ENCODE peak calls at places on chromosomes 16 and 17, in four cellular contexts. V is lung; H is CD8-positive, alpha-beta T cell; Z is upper lobe of right lung. A is an unnamed sample.

GRCh38 chr16:81995651-81996050 is 15.6 kb downstream of the SDR42E1 start:
- DNase-seq in Z (no peak), H (no peak), V (no peak), A (no peak)

GRCh38 chr16:75754126-75754525 is 27.8 kb upstream of the CPHXL start:
- DNase-seq in H (no peak), Z (no peak), V (no peak), A (no peak)

GRCh38 chr17:32460054-32460453 is 15.7 kb downstream of the PSMD11 start:
- DNase-seq in V (no peak), Z (no peak), H (no peak), A (no peak)

GRCh38 chr16:78288915-78289314 is 189.5 kb downstream of the WWOX start:
- DNase-seq in H (no peak), Z (no peak), V (no peak), A (no peak)

GRCh38 chr17:42305543-42306384 is 17.5 kb downstream of the STAT5A start:
- DNase-seq in V (no peak), H (no peak), Z (no peak), A (no peak)

GRCh38 chr16:19765860-19766553 is 47.9 kb downstream of the IQCK start:
- DNase-seq in H (no peak), Z (peak; percentile 80), V (peak; percentile 32), A (no peak)

GRCh38 chr17:27782791-27783206 is 17.5 kb downstream of the NOS2 start:
- DNase-seq in V (peak; percentile 38), Z (no peak), H (no peak), A (peak; percentile 42)

GRCh38 chr16:50683689-50684374 is 2.7 kb upstream of the SNX20 start:
- DNase-seq in H (peak; percentile 17), Z (no peak), V (no peak), A (no peak)

GRCh38 chr16:73735018-73735417 is 561.6 kb upstream of the PSMD7 start:
- DNase-seq in V (no peak), H (no peak), Z (no peak), A (no peak)

GRCh38 chr17:5683241-5683640 is 98.9 kb upstream of the NLRP1 start:
- DNase-seq in Z (peak; percentile 26), V (no peak), H (no peak), A (no peak)

GRCh38 chr17:42698736-42699414 is 16.5 kb downstream of the CNTNAP1 start:
- DNase-seq in V (no peak), Z (peak; percentile 57), H (no peak), A (no peak)

DNA sequence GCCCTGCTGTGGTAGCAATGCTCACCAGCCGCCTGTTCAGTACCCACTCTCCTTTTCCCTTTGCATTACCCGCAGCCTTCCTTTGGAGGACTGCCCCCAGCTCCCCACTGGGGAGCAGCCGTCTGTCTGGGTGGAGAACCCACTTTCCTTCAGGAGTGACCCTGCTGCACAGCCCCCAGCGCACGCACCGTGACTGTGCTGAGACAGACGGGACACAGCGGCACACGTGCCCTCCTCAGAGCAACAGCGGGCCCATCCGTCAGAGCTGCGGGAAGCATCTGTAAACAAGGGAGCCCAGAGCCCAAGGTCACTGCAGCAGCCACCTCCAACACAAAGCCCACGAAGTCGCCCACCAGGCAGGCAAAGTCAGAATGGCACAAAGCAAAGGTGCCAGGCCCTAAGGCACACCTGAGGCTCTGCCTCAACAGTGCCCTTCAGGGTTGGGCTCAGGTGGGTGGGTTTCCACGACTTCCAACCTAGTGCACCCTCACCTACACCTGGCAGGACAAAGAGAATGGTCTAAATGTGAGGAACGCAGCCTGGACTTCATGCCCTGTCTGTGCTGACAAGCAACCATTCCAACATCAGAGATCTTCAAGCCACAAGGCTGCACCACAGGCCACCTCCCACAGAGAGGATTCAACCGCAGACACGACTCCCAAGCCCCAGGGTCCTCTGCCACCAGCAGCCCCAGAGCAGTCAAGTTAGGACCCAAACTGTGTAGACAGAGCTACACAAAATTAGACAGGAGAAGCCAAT is 9.9 kb downstream of the AXIN1 start:
- DNase-seq in V (no peak), Z (no peak), H (no peak), A (no peak)
- TF ChIP-seq CTCF in V (no peak), Z (no peak), H (no peak), A (no peak)

GRCh38 chr16:10368984-10369551 is 16.8 kb upstream of the ATF7IP2 start:
- DNase-seq in V (no peak), H (no peak), Z (no peak), A (no peak)
- TF ChIP-seq CTCF in V (no peak), H (no peak), Z (no peak), A (no peak)

GRCh38 chr17:72365857-72366415 is 245.1 kb downstream of the SOX9 start:
- DNase-seq in V (no peak), H (no peak), Z (no peak), A (no peak)
- TF ChIP-seq CTCF in V (no peak), H (no peak), Z (no peak), A (no peak)

GRCh38 chr17:66858182-66859083 is 23.5 kb downstream of the CACNG5 start:
- DNase-seq in Z (no peak), V (no peak), H (no peak), A (no peak)

GRCh38 chr17:66860204-66860603 is 25.3 kb downstream of the CACNG5 start:
- DNase-seq in V (no peak), Z (no peak), H (no peak), A (no peak)

GRCh38 chr17:66849851-66850580 is 15.1 kb downstream of the CACNG5 start:
- DNase-seq in V (no peak), Z (no peak), H (no peak), A (no peak)

GRCh38 chr17:66850692-66851091 is 15.8 kb downstream of the CACNG5 start:
- DNase-seq in H (no peak), V (no peak), Z (no peak), A (no peak)

GRCh38 chr17:66855204-66855603 is 20.3 kb downstream of the CACNG5 start:
- DNase-seq in Z (no peak), H (no peak), V (no peak), A (no peak)
- TF ChIP-seq CTCF in Z (peak; percentile 23), H (peak; percentile 40), V (no peak), A (peak; percentile 52)

GRCh38 chr17:80474231-80474932 is 2.0 kb downstream of the NPTX1 start:
- DNase-seq in V (no peak), Z (no peak), H (no peak), A (no peak)
- TF ChIP-seq CTCF in V (no peak), Z (no peak), H (no peak), A (no peak)

GRCh38 chr17:13502263-13502662 is 99.5 kb downstream of the HS3ST3A1 start:
- DNase-seq in V (no peak), Z (no peak), H (no peak), A (no peak)
- TF ChIP-seq CTCF in V (no peak), Z (no peak), H (no peak), A (no peak)

DNA sequence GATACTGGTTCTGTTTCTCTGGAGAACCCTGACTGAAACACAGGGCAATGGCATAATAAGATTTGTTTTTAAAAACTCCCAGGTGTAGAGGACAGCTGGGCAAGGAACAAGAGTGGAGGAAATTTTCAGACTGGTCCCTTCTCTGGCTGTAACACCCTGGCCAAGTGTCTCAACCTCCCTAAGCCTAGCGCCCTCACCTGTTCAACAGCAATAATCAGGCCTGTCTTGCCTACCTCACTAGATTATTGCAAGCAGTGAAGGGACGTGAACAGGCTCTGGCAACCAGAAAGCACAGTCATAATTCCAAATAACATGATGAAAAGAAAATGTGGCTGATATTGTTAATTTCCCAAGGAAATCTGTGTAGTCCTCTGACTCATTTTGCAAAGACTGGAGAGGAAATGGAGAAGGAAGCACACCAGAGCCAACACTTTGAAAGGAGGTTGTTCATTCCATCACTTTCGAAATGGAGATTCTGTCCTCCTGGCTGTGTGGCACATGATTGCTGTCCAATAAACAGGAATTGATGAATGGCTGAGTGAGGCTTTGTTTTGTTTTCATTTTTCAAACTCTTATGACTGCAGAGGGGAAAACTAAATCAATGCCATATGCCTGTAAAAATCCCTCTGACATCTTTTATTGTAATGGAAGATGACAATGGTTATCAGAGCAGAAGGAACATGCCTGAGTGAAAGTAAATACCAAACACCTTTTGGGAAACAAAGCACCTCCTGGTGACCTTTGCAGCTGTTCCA is 87.4 kb upstream of the HLF start:
- DNase-seq in V (no peak), H (no peak), Z (no peak), A (no peak)
- TF ChIP-seq CTCF in V (no peak), H (no peak), Z (no peak), A (no peak)

GRCh38 chr16:4160663-4161436 is 44.6 kb upstream of the ADCY9 start:
- DNase-seq in H (no peak), V (no peak), Z (no peak), A (no peak)
- TF ChIP-seq CTCF in H (no peak), V (no peak), Z (peak; percentile 8), A (no peak)

DNA sequence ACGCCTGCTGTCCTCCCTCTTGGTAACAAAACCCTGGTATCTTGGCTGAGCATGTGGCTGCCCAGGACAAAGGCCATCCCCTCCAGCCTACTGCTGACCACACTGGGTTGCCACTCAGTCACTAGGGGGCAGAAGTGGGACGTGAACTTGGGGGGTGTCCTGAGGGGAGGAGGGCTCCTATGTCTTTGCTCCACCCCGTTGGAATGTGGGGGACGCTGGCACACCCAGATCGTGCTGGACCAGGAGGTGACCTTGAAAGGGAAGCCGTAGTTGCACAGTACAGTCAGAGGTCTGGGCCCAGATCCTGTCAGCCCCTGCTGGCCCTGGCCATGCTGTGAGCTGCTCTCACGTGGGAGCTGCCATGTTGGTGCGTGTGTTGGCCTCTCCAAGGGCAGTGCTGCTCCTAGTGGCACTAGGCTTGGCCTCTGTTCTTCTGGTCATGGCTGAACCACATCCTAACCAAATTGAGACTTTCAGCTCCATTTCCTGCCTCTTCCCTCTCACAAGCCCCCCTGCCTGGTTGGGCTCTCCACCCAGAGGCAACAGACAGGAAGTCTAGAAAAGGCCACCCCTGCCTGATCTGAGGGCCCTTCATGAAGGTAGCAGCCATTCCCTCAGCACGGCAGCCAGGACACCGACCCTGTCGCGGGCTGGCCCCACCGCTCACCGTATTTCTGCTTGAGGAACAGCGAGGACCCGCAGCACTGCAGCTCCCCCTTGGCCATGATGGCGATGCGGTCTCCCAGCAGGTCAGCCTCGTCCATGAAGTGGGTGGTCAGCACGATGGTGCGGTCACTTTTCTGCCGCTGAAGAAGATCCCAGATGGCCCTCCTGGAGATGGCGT is 29.0 kb upstream of the RNPS1 start:
- DNase-seq in Z (peak; percentile 68), H (no peak), V (no peak), A (no peak)
- TF ChIP-seq CTCF in Z (peak; percentile 33), H (no peak), V (no peak), A (no peak)

DNA sequence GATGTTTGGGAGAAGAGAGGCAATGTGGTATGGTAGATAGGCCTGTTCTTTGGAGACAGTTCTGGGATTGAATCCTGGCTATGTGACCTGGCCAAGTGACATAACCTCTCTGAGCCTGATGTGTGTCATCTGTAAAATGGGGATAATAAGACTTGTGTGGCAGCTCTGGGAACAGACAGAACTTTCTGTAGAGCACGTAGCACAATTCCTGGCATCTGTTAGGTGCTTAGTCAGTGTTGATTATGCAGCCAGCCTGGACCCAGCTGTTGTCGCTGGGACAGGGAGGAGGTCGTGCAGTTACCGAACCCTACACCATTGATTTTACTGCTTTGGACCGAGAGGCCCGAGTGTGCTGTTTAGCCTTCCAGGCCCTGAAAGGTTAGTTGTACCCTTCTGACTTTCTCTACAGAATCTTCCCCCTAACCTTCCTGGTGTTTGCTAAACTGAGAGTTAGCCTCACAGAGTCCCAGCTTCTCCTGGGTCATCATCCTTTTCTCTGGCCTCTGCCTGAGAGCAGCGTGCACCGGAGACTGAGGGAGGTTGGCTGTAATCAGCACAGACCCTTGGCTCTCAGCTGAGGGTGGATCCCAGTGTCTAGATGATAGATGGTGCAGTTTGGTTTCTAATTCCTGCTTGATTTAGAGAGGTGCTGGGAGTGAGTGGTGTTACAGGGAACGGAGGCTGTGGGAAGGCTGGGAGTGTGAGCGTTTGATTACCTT is 31.9 kb downstream of the MSI2 start:
- DNase-seq in Z (no peak), V (no peak), H (no peak), A (no peak)
- TF ChIP-seq CTCF in Z (no peak), V (no peak), H (no peak), A (no peak)

A was measured in endothelial cell.